ENCODE peak calls at places on chromosomes 2 and 18, in four cellular contexts. F is left ventricle myocardium inferior, U is IMR-90, L is upper lobe of right lung. T is an unnamed sample.

GRCh38 chr2:222074674-222075073 is 224.1 kb downstream of the PAX3 start:
- DNase-seq in F (no peak), L (no peak), U (no peak), T (no peak)

GRCh38 chr2:238945433-238946150 is 97.7 kb downstream of the TWIST2 start:
- DNase-seq in F (peak), L (peak), U (peak), T (no peak)

GRCh38 chr2:66014450-66014849 is 420.5 kb upstream of the MEIS1 start:
- DNase-seq in U (no peak), L (no peak), F (no peak), T (no peak)

GRCh38 chr2:58081000-58081399 is 34.4 kb downstream of the VRK2 start:
- DNase-seq in F (no peak), U (no peak), L (no peak), T (no peak)

GRCh38 chr2:31429759-31430438 is 15.4 kb upstream of the XDH start:
- DNase-seq in U (peak), F (no peak), L (no peak), T (no peak)

GRCh38 chr18:55079481-55080350 is 120.5 kb upstream of the CCDC68 start:
- DNase-seq in F (no peak), L (no peak), U (no peak), T (no peak)

GRCh38 chr2:236241181-236242056 is 22.8 kb downstream of the ASB18 start:
- DNase-seq in F (no peak), L (no peak), U (no peak), T (no peak)

GRCh38 chr2:26346454-26347053 is at the start of gene ADGRF3:
- DNase-seq in U (peak), L (peak), F (peak), T (peak)

GRCh38 chr2:152376968-152377367 is 42.0 kb downstream of the FMNL2 start:
- DNase-seq in U (no peak), L (no peak), F (no peak), T (no peak)

GRCh38 chr2:176652300-176653182 is 383.3 kb downstream of the MTX2 start:
- DNase-seq in L (no peak), U (peak), F (no peak), T (no peak)

GRCh38 chr2:237866119-237866621 is 6.7 kb downstream of the RAMP1 start:
- DNase-seq in L (no peak), U (peak), F (no peak), T (no peak)

GRCh38 chr2:27078267-27079194 is at the start of gene EMILIN1:
- DNase-seq in L (peak), U (peak), F (peak), T (peak)

GRCh38 chr2:8515390-8515761 is 166.5 kb upstream of the ID2 start:
- DNase-seq in U (no peak), F (no peak), L (no peak), T (no peak)

GRCh38 chr2:25993049-25993448 is 10.8 kb upstream of the KIF3C start:
- DNase-seq in F (no peak), U (no peak), L (no peak), T (no peak)

GRCh38 chr2:61415265-61415664 is 55.6 kb downstream of the USP34 start:
- DNase-seq in L (no peak), F (no peak), U (no peak), T (no peak)

GRCh38 chr2:128573116-128573515 is 254.4 kb upstream of the HS6ST1 start:
- DNase-seq in F (no peak), L (peak), U (no peak), T (no peak)

GRCh38 chr2:5546176-5546575 is 146.0 kb upstream of the SOX11 start:
- DNase-seq in U (peak), L (no peak), F (no peak), T (no peak)

GRCh38 chr18:37529863-37530262 is 35.7 kb downstream of the CELF4 start:
- DNase-seq in U (no peak), L (no peak), F (no peak), T (no peak)

GRCh38 chr18:449374-449773 is 51.1 kb downstream of the COLEC12 start:
- DNase-seq in U (no peak), L (peak), F (no peak), T (peak)

GRCh38 chr18:55833543-55833942 is 245.6 kb upstream of the TCF4 start:
- DNase-seq in U (peak), L (no peak), F (no peak), T (no peak)

GRCh38 chr2:26757873-26758789 is 6.0 kb upstream of the SLC35F6 start:
- DNase-seq in L (no peak), F (no peak), U (peak), T (no peak)

GRCh38 chr2:234590076-234590475 is 93.2 kb upstream of the ARL4C start:
- DNase-seq in U (no peak), F (no peak), L (no peak), T (no peak)

GRCh38 chr2:70073493-70073892 is 13.8 kb upstream of the PCBP1 start:
- DNase-seq in L (no peak), F (no peak), U (no peak), T (no peak)

GRCh38 chr2:70070557-70071268 is 16.6 kb upstream of the PCBP1 start:
- DNase-seq in U (peak), L (no peak), F (peak), T (peak)

GRCh38 chr2:70068119-70068518 is 19.2 kb upstream of the PCBP1 start:
- DNase-seq in L (no peak), F (no peak), U (peak), T (no peak)

DNA sequence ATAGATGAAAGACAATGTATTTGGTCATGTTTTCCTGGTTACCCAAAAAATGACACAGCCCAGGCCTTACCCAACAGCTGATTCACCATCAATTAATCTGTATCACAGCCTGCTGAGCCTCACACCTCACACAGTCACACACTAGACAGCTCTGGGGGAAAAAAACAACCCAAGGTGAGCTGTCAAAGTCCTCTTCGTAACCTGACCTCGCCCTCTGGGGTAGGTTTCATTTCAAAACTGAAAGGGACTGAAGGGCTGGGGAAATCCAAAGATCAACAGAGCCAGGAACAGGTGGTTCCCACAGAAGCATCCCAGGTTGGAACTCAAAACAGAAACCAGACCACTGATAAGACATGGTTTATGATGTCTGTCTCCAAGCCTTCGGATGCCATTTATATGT is 18.2 kb upstream of the PCBP1 start:
- DNase-seq in F (no peak), U (peak), L (no peak), T (no peak)
- H3K4me3 ChIP-seq in F (no peak), U (no peak), L (no peak), T (no peak)

GRCh38 chr2:33467413-33467812 is 9.0 kb upstream of the RASGRP3 start:
- DNase-seq in F (no peak), U (no peak), L (no peak), T (no peak)

DNA sequence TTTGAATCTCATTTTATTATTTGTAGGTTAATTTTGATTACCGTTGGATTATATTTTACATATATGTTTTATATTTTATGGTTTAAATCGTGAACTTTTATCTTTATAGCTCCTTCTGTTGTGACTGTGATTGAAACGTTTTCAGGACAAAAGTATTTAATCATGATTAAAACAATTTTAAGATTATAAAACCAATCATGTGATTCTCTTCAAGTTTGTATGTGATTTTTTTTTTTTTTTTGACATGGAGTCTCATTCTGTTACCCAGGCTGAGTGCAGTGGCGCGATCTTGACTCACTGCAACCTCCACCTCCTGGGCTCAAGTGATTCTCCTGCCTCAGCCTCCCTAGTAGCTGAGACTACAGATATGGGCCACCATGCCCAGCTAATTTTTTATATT is 7.2 kb upstream of the RASGRP3 start:
- DNase-seq in U (no peak), L (no peak), F (no peak), T (no peak)
- H3K27ac ChIP-seq in U (no peak), L (no peak), F (peak), T (no peak)

GRCh38 chr2:191263050-191263449 is 17.8 kb downstream of the MYO1B start:
- DNase-seq in F (no peak), U (no peak), L (no peak), T (no peak)
- H3K4me3 ChIP-seq in F (peak), U (no peak), L (no peak), T (no peak)

DNA sequence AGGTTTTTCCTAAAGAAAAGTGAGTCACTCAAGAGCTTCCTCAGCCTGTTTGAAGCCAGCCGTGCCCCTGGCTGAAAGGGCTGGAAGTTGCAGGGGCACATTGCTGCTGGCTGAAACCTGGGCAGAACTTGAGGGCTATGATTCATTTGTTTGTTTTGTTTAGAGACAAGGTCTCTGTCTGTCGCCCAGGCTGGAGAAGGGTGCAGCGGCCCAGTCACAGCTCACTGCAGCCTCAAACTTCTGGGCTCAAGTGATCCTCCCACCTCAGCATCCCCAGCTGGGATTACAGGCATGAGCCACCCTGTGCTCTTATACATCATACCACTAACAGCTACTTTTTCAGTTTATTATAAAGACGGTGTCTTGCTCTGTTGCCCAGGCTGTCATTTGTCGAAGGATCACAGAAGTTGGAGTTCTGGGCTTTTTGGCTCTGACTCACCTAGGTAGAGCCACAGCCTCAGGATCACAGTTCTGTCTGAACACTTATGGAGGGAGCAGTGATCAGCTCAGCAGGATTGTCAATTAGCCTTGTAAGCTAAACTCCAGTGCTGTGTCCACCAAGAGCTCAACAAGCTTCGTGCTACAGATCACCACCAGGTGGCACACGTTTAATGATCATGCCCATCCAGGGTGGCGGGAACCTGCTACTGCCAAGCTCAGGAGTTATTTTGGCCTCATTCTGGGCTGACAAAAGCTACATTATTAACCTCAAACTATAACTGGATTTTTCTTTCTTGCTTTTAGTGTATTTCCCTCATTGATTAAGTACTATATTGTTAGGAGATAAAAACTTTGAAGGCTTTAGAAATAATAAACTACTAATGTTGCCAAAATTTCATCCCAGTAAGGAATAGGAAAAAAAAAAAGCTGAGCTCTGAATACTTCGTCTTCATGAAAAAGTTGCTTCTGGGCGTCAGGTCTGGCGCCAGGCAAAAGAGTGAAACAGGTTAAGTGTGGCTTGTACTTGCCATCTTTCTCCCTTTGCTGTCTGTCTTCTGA is 57.9 kb downstream of the ARHGEF33 start:
- DNase-seq in U (peak), L (peak), F (peak), T (peak)
- H3K27ac ChIP-seq in U (no peak), L (no peak), F (no peak), T (no peak)

GRCh38 chr2:56338232-56338631 is 154.4 kb downstream of the CCDC85A start:
- DNase-seq in F (no peak), U (no peak), L (no peak), T (no peak)

GRCh38 chr2:56337342-56337741 is 153.6 kb downstream of the CCDC85A start:
- DNase-seq in L (no peak), U (no peak), F (no peak), T (no peak)

GRCh38 chr2:56333812-56334485 is 150.2 kb downstream of the CCDC85A start:
- DNase-seq in U (no peak), F (no peak), L (no peak), T (no peak)

GRCh38 chr2:56331810-56332209 is 148.0 kb downstream of the CCDC85A start:
- DNase-seq in L (no peak), U (no peak), F (no peak), T (no peak)

GRCh38 chr2:56334622-56335021 is 150.8 kb downstream of the CCDC85A start:
- DNase-seq in F (no peak), U (no peak), L (no peak), T (no peak)
- H3K4me3 ChIP-seq in F (no peak), U (no peak), L (no peak), T (no peak)

GRCh38 chr2:98467082-98467536 is 22.5 kb downstream of the INPP4A start:
- DNase-seq in U (no peak), L (no peak), F (no peak), T (no peak)
- H3K27ac ChIP-seq in U (no peak), L (peak), F (no peak), T (no peak)

GRCh38 chr2:163737563-163737962 is 1.8 kb upstream of the FIGN start:
- DNase-seq in F (no peak), U (no peak), L (no peak), T (no peak)

GRCh38 chr2:163734911-163735691 is 707 bp downstream of the FIGN start:
- DNase-seq in F (no peak), U (peak), L (no peak), T (no peak)

GRCh38 chr2:163736433-163737168 is 793 bp upstream of the FIGN start:
- DNase-seq in F (peak), U (no peak), L (peak), T (peak)

GRCh38 chr2:163735692-163736432 is at the start of gene FIGN:
- DNase-seq in F (peak), U (peak), L (peak), T (peak)

GRCh38 chr2:163737169-163737439 is 1.3 kb upstream of the FIGN start:
- DNase-seq in U (no peak), F (no peak), L (no peak), T (no peak)
- H3K4me3 ChIP-seq in U (peak), F (peak), L (peak), T (peak)

GRCh38 chr2:190100298-190100697 is 37.8 kb upstream of the MSTN start:
- DNase-seq in L (no peak), U (no peak), F (no peak), T (no peak)
- H3K27ac ChIP-seq in L (no peak), U (no peak), F (no peak), T (no peak)

DNA sequence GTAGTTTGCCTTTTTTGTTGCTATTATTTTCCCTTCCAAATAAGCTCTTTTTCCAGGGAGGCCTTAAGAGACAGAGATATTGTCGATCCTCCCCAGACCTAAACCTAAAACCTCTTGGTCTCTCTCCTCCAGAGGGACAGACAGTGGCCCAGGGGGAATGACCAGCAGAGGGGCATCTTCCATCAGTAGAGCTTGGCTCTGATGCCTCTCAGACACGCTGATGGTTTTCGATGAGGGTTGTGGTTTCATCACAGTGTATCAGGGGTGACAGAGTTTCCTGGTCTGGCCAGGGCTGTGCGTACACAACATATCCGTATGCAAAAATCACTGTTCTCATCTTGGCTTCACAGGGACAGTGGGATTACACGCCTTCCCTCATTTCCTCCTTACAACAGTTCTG is 68.6 kb downstream of the GATA6 start:
- DNase-seq in F (no peak), U (no peak), L (no peak), T (no peak)
- H3K4me3 ChIP-seq in F (no peak), U (no peak), L (no peak), T (no peak)